ENCODE peak calls at places on chromosome 18, in seven cellular contexts. R is natural killer cell treated with Interleukin-12 subunit alpha and Interleukin-12 subunit beta and Interleukin-15 and Interleukin-18, amount 100 ng/mL, for 72 hours; H is CD8-positive, alpha-beta T cell; F is HepG2; X is right cardiac atrium; Y is A549; N is upper lobe of right lung. P is an unnamed sample.

GRCh38 chr18:50775207-50775606 is 44.6 kb downstream of the MRO start:
- ATAC-seq in X (no peak), Y (no peak), H (no peak), F (no peak), N (no peak), R (no peak), P (no peak)

GRCh38 chr18:21163647-21164625 is 52.3 kb upstream of the ROCK1 start:
- ATAC-seq in N (peak; percentile 88), Y (no peak), X (peak; percentile 65), H (no peak), R (peak; percentile 38), F (no peak), P (peak; percentile 88)

GRCh38 chr18:44939037-44939665 is 258.5 kb downstream of the SETBP1 start:
- ATAC-seq in Y (no peak), H (no peak), R (no peak), N (no peak), F (no peak), X (no peak), P (no peak)

GRCh38 chr18:78292602-78293001 is 687.0 kb upstream of the SALL3 start:
- ATAC-seq in F (no peak), R (no peak), N (no peak), H (no peak), X (peak; percentile 79), Y (no peak), P (peak; percentile 74)

GRCh38 chr18:48619501-48619900 is 80.7 kb downstream of the CTIF start:
- ATAC-seq in F (no peak), Y (no peak), R (no peak), N (no peak), H (no peak), X (no peak), P (no peak)

GRCh38 chr18:58363767-58364540 is 264.9 kb downstream of the ALPK2 start:
- ATAC-seq in X (no peak), H (no peak), F (no peak), N (no peak), Y (no peak), R (no peak), P (no peak)

GRCh38 chr18:1564793-1565192 is 660.1 kb downstream of the ADCYAP1 start:
- ATAC-seq in R (no peak), F (no peak), Y (no peak), N (no peak), X (no peak), H (no peak), P (no peak)

GRCh38 chr18:76859474-76860339 is 37.4 kb downstream of the ZNF236 start:
- ATAC-seq in H (peak; percentile 36), R (no peak), N (no peak), F (no peak), Y (no peak), X (no peak), P (no peak)

GRCh38 chr18:79400091-79400590 is 4.4 kb downstream of the NFATC1 start:
- ATAC-seq in R (peak; percentile 67), H (peak; percentile 33), N (peak; percentile 65), Y (no peak), F (no peak), X (no peak), P (no peak)

GRCh38 chr18:55663891-55664290 is 75.9 kb upstream of the TCF4 start:
- ATAC-seq in N (no peak), H (no peak), R (no peak), X (no peak), Y (no peak), F (no peak), P (no peak)

GRCh38 chr18:63175264-63175663 is 144.3 kb downstream of the BCL2 start:
- ATAC-seq in R (no peak), H (no peak), Y (no peak), F (no peak), X (no peak), N (no peak), P (no peak)

GRCh38 chr18:57789759-57790158 is 13.4 kb downstream of the ATP8B1 start:
- ATAC-seq in N (no peak), F (no peak), R (no peak), Y (no peak), X (no peak), H (no peak), P (no peak)

GRCh38 chr18:3256693-3257626 is 5.0 kb upstream of the MYL12B start:
- ATAC-seq in N (peak; percentile 49), H (no peak), Y (no peak), X (no peak), R (no peak), F (peak; percentile 61), P (peak; percentile 48)

GRCh38 chr18:52227536-52227935 is 112.5 kb upstream of the DCC start:
- ATAC-seq in H (no peak), R (no peak), X (no peak), Y (no peak), F (no peak), N (no peak), P (no peak)

GRCh38 chr18:73245345-73245744 is 377.6 kb upstream of the NETO1 start:
- ATAC-seq in Y (no peak), H (no peak), X (no peak), N (no peak), F (no peak), R (no peak), P (no peak)

GRCh38 chr18:10101293-10101701 is 187.5 kb downstream of the VAPA start:
- ATAC-seq in N (no peak), R (no peak), H (no peak), X (peak; percentile 75), F (no peak), Y (peak; percentile 13), P (no peak)

GRCh38 chr18:47997338-47997780 is 66.9 kb upstream of the SMAD2 start:
- ATAC-seq in H (no peak), F (no peak), X (no peak), R (no peak), N (peak; percentile 42), Y (no peak), P (no peak)

GRCh38 chr18:10707294-10707693 is 181.5 kb downstream of the NAPG start:
- ATAC-seq in Y (no peak), F (no peak), H (no peak), X (no peak), R (no peak), N (no peak), P (no peak)

GRCh38 chr18:47944972-47945843 is 14.7 kb upstream of the SMAD2 start:
- ATAC-seq in X (no peak), Y (peak; percentile 54), F (no peak), R (peak; percentile 71), N (no peak), H (peak; percentile 58), P (no peak)

GRCh38 chr18:8261651-8262091 is 347.6 kb upstream of the RAB12 start:
- ATAC-seq in F (no peak), X (no peak), R (no peak), H (no peak), N (no peak), Y (no peak), P (no peak)

GRCh38 chr18:37451239-37451825 is 114.3 kb downstream of the CELF4 start:
- ATAC-seq in H (no peak), F (no peak), R (no peak), Y (no peak), N (no peak), X (no peak), P (no peak)

GRCh38 chr18:5103693-5104092 is 93.4 kb downstream of the AKAIN1 start:
- ATAC-seq in X (no peak), F (no peak), Y (no peak), R (no peak), H (no peak), N (no peak), P (no peak)

GRCh38 chr18:21897811-21898210 is 157.2 kb downstream of the MIB1 start:
- ATAC-seq in Y (peak; percentile 77), H (no peak), F (peak; percentile 85), N (peak; percentile 87), X (peak; percentile 83), R (no peak), P (no peak)

GRCh38 chr18:47986724-47987455 is 56.4 kb upstream of the SMAD2 start:
- ATAC-seq in X (no peak), R (no peak), H (no peak), F (no peak), Y (no peak), N (no peak), P (no peak)

GRCh38 chr18:48749768-48750167 is 201.0 kb downstream of the SMAD7 start:
- ATAC-seq in X (peak; percentile 95), H (no peak), R (no peak), N (peak; percentile 64), Y (no peak), F (no peak), P (peak; percentile 91)

GRCh38 chr18:69774831-69775230 is 172.8 kb downstream of the CD226 start:
- ATAC-seq in X (no peak), R (no peak), H (no peak), Y (no peak), F (no peak), N (no peak), P (no peak)

GRCh38 chr18:23852236-23853045 is 162.1 kb upstream of the TTC39C start:
- ATAC-seq in N (no peak), Y (no peak), X (no peak), R (no peak), F (no peak), H (peak; percentile 31), P (no peak)

P was measured in gastroesophageal sphincter.